ENCODE peak calls at places on chromosomes 6 and 20, in five cellular contexts. I is hippocampal formation, N is neural crest cell, R is HTR-8/SVneo, X is HCEC 1CT. T is an unnamed sample.

GRCh38 chr20:63402178-63402859 is 41.2 kb upstream of the CHRNA4 start:
- DNase-seq in I (no peak), N (no peak), R (no peak), X (no peak), T (no peak)

GRCh38 chr6:6884193-6884627 is 223.6 kb upstream of the RREB1 start:
- DNase-seq in I (no peak), N (no peak), R (no peak), X (no peak), T (no peak)

GRCh38 chr6:2127484-2127911 is 117.9 kb downstream of the GMDS start:
- DNase-seq in I (no peak), N (no peak), R (no peak), X (no peak), T (no peak)

GRCh38 chr6:107491059-107491609 is 1.2 kb downstream of the SOBP start:
- DNase-seq in I (peak; percentile 61), N (peak; percentile 60), R (no peak), X (peak; percentile 52), T (peak; percentile 38)

GRCh38 chr20:768426-768978 is at the start of gene SLC52A3:
- DNase-seq in I (no peak), N (no peak), R (peak; percentile 35), X (no peak), T (no peak)

GRCh38 chr20:42706762-42707161 is 482.9 kb downstream of the PTPRT start:
- DNase-seq in I (no peak), N (no peak), R (no peak), X (no peak), T (no peak)

GRCh38 chr6:74333406-74333805 is 637.4 kb downstream of the CD109 start:
- DNase-seq in I (no peak), N (no peak), R (no peak), X (no peak), T (no peak)

GRCh38 chr6:170448745-170449144 is 104.4 kb downstream of the PSMB1 start:
- DNase-seq in I (no peak), N (no peak), R (no peak), X (no peak), T (no peak)

GRCh38 chr6:68447112-68447511 is 188.0 kb upstream of the ADGRB3 start:
- DNase-seq in I (no peak), N (no peak), R (no peak), X (no peak), T (no peak)

GRCh38 chr6:52802806-52803205 is 810 bp downstream of the GSTA1 start:
- DNase-seq in I (no peak), N (no peak), R (no peak), X (no peak), T (no peak)

GRCh38 chr6:146339716-146340115 is 203.9 kb upstream of the RAB32 start:
- DNase-seq in I (no peak), N (no peak), R (no peak), X (peak; percentile 37), T (no peak)

T was measured in occipital lobe.